ENCODE peak calls at places on chromosomes 6 and 20, in seven cellular contexts. M, B, N, G, S, W and I are unnamed samples. For H3K27me3 and H3K36me3, the result is how much of the 10 kb centered on the place peaks cover.

GRCh38 chr6:141326426-141326825 is 806.3 kb upstream of the GJE1 start:
- DNase-seq in N (peak), G (no peak), S (no peak), B (no peak), M (no peak), W (no peak), I (no peak)

GRCh38 chr20:62355527-62356142 is 11.5 kb downstream of the LAMA5 start:
- DNase-seq in B (no peak), S (no peak), W (no peak), N (peak), M (no peak), G (peak), I (peak)

GRCh38 chr6:149045404-149045803 is 272.1 kb upstream of the TAB2 start:
- DNase-seq in N (no peak), B (no peak), M (no peak), S (no peak), G (no peak), W (no peak), I (no peak)

GRCh38 chr20:24566656-24567055 is 97.2 kb downstream of the SYNDIG1 start:
- DNase-seq in S (no peak), B (no peak), W (no peak), M (no peak), G (no peak), N (no peak), I (no peak)

GRCh38 chr20:44335675-44336074 is 1.2 kb upstream of the R3HDML start:
- DNase-seq in N (no peak), G (no peak), M (no peak), W (no peak), B (no peak), S (no peak), I (no peak)

GRCh38 chr6:7124114-7124513 is 16.4 kb downstream of the RREB1 start:
- DNase-seq in M (no peak), W (no peak), S (no peak), N (no peak), B (no peak), G (no peak), I (no peak)

GRCh38 chr6:13355043-13355945 is 27.0 kb upstream of the TBC1D7 start:
- DNase-seq in N (no peak), S (no peak), W (no peak), G (no peak), B (peak), M (no peak), I (no peak)

GRCh38 chr6:139847322-139847797 is 472.9 kb upstream of the CITED2 start:
- DNase-seq in M (no peak), B (no peak), W (no peak), G (no peak), S (no peak), N (no peak), I (no peak)

GRCh38 chr6:161076211-161076677 is 84.7 kb downstream of the MAP3K4 start:
- DNase-seq in M (no peak), B (no peak), G (no peak), N (peak), W (no peak), S (no peak), I (no peak)

GRCh38 chr20:51372176-51372803 is 170.2 kb downstream of the NFATC2 start:
- DNase-seq in S (peak), G (peak), N (peak), W (peak), M (peak), B (peak), I (peak)

GRCh38 chr6:142367061-142367460 is 65.3 kb downstream of the ADGRG6 start:
- DNase-seq in N (no peak), W (no peak), M (no peak), S (no peak), G (no peak), B (no peak), I (no peak)

DNA sequence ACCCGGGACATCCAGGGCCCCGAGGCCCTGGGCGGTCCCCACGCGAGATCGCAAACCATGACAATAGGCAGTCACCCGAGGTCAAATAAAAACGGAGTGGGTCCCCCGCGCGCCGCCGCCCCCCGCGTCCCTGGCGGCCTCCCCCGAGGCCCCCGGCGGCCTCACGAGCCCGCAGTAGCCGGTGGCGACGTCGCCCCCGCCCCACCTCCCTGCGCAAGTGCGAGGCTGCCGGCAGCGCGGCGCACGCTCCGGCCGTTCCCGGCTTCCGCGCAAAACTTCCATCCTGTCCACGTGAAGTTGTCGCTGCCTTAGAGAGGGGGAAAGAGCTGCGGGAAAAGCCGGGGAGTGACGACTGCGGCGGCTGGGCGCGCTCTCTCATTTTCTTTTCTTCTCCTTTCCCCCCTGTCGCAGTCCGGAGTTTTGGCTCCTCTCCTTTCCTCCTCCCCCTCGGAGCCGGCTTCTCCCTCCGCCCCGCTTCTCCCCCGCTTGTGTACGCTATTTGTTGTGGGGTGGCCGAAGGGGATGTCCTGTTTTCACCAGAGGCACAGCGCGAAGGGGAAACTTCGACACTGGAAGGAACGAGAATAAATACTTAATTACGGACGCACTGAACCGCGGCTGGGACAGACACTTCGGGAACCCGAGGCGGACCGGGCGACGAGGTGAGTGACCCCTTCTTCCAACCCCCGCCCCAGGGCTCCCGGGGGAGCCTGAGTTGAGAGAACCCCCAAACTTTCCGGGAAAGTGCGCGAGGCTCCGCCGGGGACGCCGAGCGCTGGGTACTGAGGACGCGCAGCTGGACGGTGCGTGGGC is at the start of gene EYA4:
- DNase-seq in N (no peak), M (no peak), B (no peak), W (no peak), G (peak), S (no peak), I (peak)
- H3K27me3 ChIP-seq in N (under half), M (half or more), B (under half), W (half or more), G (half or more), S (under half), I (half or more)

GRCh38 chr20:39880890-39881289 is 808.1 kb downstream of the MAFB start:
- DNase-seq in M (no peak), S (no peak), W (peak), B (no peak), N (no peak), G (no peak), I (no peak)

GRCh38 chr20:39885975-39886649 is 802.9 kb downstream of the MAFB start:
- DNase-seq in B (no peak), N (peak), S (peak), W (peak), G (peak), M (peak), I (peak)

GRCh38 chr20:39890697-39891096 is 798.3 kb downstream of the MAFB start:
- DNase-seq in S (no peak), N (no peak), M (no peak), W (no peak), G (no peak), B (no peak), I (no peak)

GRCh38 chr20:39888310-39888709 is 800.7 kb downstream of the MAFB start:
- DNase-seq in N (no peak), S (no peak), M (no peak), G (no peak), B (no peak), W (no peak), I (no peak)

GRCh38 chr20:39886650-39887190 is 802.3 kb downstream of the MAFB start:
- DNase-seq in M (no peak), B (no peak), N (peak), G (no peak), S (no peak), W (no peak), I (no peak)
- H3K4me3 ChIP-seq in M (no peak), B (no peak), N (no peak), G (no peak), S (no peak), W (no peak), I (no peak)

GRCh38 chr20:10665027-10665561 is 8.7 kb downstream of the JAG1 start:
- DNase-seq in S (no peak), N (no peak), W (no peak), B (no peak), M (no peak), G (peak), I (no peak)
- H3K36me3 ChIP-seq in S (under half), N (under half), W (half or more), B (under half), M (half or more), G (under half), I (under half)

GRCh38 chr6:75209432-75209723 is 3.5 kb upstream of the COL12A1 start:
- DNase-seq in B (no peak), N (no peak), S (no peak), G (no peak), M (no peak), W (no peak), I (no peak)

GRCh38 chr6:75207211-75207984 is 1.5 kb upstream of the COL12A1 start:
- DNase-seq in S (no peak), M (no peak), B (no peak), N (no peak), G (peak), W (no peak), I (peak)

GRCh38 chr6:75210885-75211739 is 5.3 kb upstream of the COL12A1 start:
- DNase-seq in N (peak), W (no peak), M (no peak), B (no peak), G (peak), S (no peak), I (peak)

GRCh38 chr6:75206338-75207210 is 721 bp upstream of the COL12A1 start:
- DNase-seq in W (no peak), N (no peak), G (peak), M (no peak), S (no peak), B (no peak), I (peak)

GRCh38 chr6:75208564-75209431 is 2.9 kb upstream of the COL12A1 start:
- DNase-seq in B (peak), W (no peak), N (peak), M (peak), G (peak), S (peak), I (peak)
- H3K27me3 ChIP-seq in B (under half), W (half or more), N (under half), M (half or more), G (half or more), S (under half), I (half or more)

DNA sequence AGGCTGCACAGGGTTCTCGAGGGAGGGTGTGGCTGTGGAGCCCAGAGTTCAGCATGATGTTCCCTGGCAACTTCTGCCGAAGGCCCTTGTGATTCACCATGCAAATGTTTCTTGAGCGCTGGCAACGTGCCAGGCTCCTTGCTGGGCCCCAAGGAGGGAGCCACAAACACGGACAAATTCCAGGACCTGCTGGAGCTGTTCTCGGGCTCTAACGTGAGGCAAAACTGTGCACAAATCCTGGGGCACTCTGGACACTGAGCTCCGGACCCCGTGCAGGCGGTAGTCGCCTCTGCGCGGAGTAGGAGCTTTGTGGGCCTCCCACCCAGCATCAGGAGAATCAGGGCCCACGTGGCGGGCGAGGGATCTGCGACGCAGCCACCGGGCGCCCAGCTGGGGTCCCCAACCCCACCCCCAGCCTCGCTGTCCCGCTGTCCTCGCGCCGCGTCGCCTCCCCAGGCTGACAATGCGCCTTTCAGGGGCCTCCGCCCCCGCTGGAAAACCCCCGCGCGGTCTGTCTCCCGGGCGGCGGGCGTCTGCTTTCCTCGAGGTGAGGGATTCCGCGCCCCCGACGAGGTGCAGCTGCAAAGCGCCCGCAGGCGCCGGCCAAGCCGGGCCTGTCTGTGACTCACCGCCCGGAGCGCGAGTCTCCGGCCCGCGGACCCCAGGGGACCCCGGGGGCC is 31.7 kb upstream of the SCUBE3 start:
- DNase-seq in M (peak), W (no peak), N (peak), S (peak), B (peak), G (peak), I (peak)
- H3K4me3 ChIP-seq in M (no peak), W (no peak), N (no peak), S (no peak), B (peak), G (no peak), I (peak)

DNA sequence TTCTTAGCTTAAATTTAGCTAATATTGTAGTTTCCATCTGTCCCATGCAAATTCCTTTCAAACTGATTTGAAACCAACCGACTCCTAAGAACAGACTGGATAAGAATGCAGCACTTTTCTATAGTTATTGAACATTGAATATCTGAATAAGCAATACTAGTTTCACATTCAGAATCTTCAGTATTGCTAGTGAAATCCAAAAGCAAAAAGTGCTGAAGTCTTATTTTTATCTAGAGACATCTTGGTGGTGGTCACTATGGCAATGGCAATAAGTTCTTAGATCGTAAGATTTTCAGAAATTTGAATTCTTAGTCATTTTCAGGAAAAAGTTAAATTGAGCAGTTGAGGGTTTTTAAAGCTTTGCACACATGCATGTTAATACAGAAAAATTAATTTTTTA is 2.7 kb downstream of the TFB1M start:
- DNase-seq in W (no peak), M (no peak), S (no peak), B (no peak), N (no peak), G (no peak), I (no peak)
- H3K36me3 ChIP-seq in W (half or more), M (half or more), S (under half), B (under half), N (under half), G (under half), I (under half)

DNA sequence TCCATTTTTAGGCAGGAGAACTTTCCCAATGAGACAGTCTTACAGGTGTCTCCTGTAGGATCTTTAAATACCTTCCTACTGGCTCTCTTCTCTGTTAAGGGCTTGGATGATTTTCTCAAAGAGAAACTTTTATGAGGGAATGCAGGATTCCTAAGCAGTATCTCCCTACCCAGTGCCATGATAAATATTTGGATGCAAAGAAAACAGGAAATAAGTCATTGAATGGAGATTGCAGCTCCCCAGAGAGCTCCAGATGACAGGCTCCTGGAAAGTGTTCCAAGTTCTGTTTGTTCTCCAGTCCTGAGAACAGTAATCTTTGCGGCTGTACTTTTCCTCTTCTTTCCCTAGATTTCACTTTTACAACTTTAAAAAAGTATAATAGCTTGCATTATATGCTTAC is 2.4 kb upstream of the SCGN start:
- DNase-seq in M (no peak), G (no peak), B (no peak), S (no peak), N (no peak), W (no peak), I (no peak)
- H3K27me3 ChIP-seq in M (under half), G (half or more), B (under half), S (under half), N (under half), W (under half), I (under half)

DNA sequence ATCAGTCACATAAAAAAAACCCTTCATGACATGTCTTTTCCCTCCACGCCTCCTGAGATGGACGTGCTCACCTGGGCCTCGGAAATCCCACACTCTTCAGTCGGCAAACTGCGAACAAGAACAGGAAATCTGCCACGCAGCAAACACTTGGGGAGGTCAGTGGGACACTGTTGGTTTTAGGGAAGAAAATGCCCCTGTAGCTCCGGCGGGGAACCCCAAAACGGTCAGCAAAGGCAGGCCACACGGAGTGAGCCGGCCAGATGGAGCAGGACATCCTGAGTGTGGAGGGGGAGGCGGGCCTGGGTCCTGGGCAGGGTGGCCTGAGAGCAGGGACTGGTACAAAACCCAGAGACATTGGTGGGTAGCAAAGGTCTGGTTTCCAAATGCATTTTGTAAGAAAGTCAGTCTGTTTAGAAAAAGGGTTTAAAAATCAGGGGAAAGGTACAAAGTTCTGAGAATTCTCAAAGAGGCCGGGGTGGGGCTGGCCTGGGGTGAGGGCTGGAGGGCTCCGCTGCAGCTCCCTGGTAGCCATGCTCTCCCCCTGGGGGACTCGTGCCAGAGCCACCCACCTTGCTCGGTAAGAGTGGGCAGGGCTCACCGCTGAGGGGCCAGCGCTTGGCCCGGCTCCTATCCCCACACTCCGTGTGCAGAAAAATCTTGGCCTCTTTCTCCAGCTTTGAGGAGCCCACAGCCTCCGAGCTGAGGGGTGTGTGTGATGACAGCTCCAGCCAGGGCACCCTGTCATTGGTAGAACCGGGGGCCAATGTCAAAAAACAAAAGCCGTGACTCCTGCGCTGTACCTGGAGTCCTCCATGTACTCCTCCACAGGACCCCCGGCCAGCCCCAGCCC is 5.2 kb downstream of the SLC2A4RG start:
- DNase-seq in W (no peak), G (no peak), B (no peak), N (no peak), S (no peak), M (no peak), I (peak)
- H3K4me3 ChIP-seq in W (no peak), G (no peak), B (no peak), N (no peak), S (no peak), M (no peak), I (no peak)

GRCh38 chr6:41935685-41936072 is 5.9 kb downstream of the CCND3 start:
- DNase-seq in M (no peak), G (peak), S (no peak), B (no peak), N (no peak), W (no peak), I (peak)
- H3K36me3 ChIP-seq in M (half or more), G (half or more), S (under half), B (under half), N (under half), W (under half), I (under half)